ENCODE peak calls at places on chromosomes 3 and 15, in eight cellular contexts. M, D, F, O, B, L, G and A are unnamed samples.

GRCh38 chr3:38151667-38152265 is 13.3 kb downstream of the MYD88 start:
- DNase-seq in M (no peak), D (no peak), F (no peak), O (no peak), B (no peak), L (peak; percentile 49), G (no peak), A (no peak)

GRCh38 chr3:16950282-16950681 is 65.5 kb downstream of the PLCL2 start:
- DNase-seq in M (no peak), D (no peak), F (no peak), O (no peak), B (no peak), L (no peak), G (no peak), A (no peak)

GRCh38 chr15:98809273-98809672 is 160.9 kb downstream of the IGF1R start:
- DNase-seq in M (peak; percentile 47), D (no peak), F (no peak), O (no peak), B (no peak), L (no peak), G (no peak), A (no peak)

GRCh38 chr3:46186856-46187700 is 21.0 kb downstream of the CCR1 start:
- DNase-seq in M (no peak), D (no peak), F (no peak), O (no peak), B (no peak), L (no peak), G (peak; percentile 87), A (peak; percentile 49)

GRCh38 chr15:62068071-62068786 is 1.5 kb downstream of the C2CD4A start:
- DNase-seq in M (no peak), D (no peak), F (peak; percentile 89), O (peak; percentile 13), B (peak; percentile 60), L (peak; percentile 52), G (no peak), A (no peak)

GRCh38 chr15:46894644-46895043 is 822.7 kb upstream of the SEMA6D start:
- DNase-seq in M (no peak), D (no peak), F (no peak), O (no peak), B (no peak), L (no peak), G (no peak), A (no peak)

GRCh38 chr15:78061963-78062427 is 15.5 kb downstream of the TBC1D2B start:
- DNase-seq in M (no peak), D (no peak), F (no peak), O (peak; percentile 53), B (no peak), L (no peak), G (no peak), A (no peak)

GRCh38 chr3:185353823-185354614 is 8.9 kb upstream of the MAP3K13 start:
- DNase-seq in M (peak; percentile 33), D (no peak), F (peak; percentile 81), O (peak; percentile 57), B (peak; percentile 83), L (peak; percentile 78), G (peak; percentile 75), A (no peak)

GRCh38 chr3:151584603-151585002 is 123.7 kb upstream of the IGSF10 start:
- DNase-seq in M (no peak), D (no peak), F (no peak), O (no peak), B (no peak), L (no peak), G (peak; percentile 5), A (peak; percentile 44)

GRCh38 chr15:85179700-85180099 is 198.0 kb downstream of the PDE8A start:
- DNase-seq in M (no peak), D (no peak), F (no peak), O (no peak), B (no peak), L (no peak), G (no peak), A (no peak)

GRCh38 chr3:197501879-197502620 is 53.7 kb downstream of the BDH1 start:
- DNase-seq in M (peak; percentile 41), D (no peak), F (no peak), O (no peak), B (peak; percentile 89), L (peak; percentile 65), G (peak; percentile 57), A (no peak)

GRCh38 chr3:39144748-39145380 is 8.5 kb downstream of the CSRNP1 start:
- DNase-seq in M (no peak), D (no peak), F (peak; percentile 75), O (no peak), B (no peak), L (no peak), G (no peak), A (no peak)

GRCh38 chr15:24986653-24987052 is 31.9 kb downstream of the SNRPN start:
- DNase-seq in M (no peak), D (no peak), F (no peak), O (no peak), B (no peak), L (no peak), G (no peak), A (no peak)

GRCh38 chr3:178097576-178097975 is 438.7 kb upstream of the KCNMB2 start:
- DNase-seq in M (no peak), D (peak; percentile 82), F (no peak), O (no peak), B (no peak), L (no peak), G (no peak), A (no peak)

GRCh38 chr3:14797731-14798130 is 21.0 kb upstream of the FGD5 start:
- DNase-seq in M (no peak), D (no peak), F (peak; percentile 51), O (no peak), B (no peak), L (no peak), G (no peak), A (no peak)

GRCh38 chr3:150407051-150407817 is 864 bp upstream of the TSC22D2 start:
- DNase-seq in M (no peak), D (no peak), F (no peak), O (no peak), B (no peak), L (no peak), G (no peak), A (no peak)

GRCh38 chr3:36192901-36193300 is 187.4 kb upstream of the STAC start:
- DNase-seq in M (no peak), D (no peak), F (no peak), O (no peak), B (no peak), L (no peak), G (no peak), A (no peak)

GRCh38 chr15:90058308-90058707 is 44.0 kb downstream of the IDH2 start:
- DNase-seq in M (no peak), D (no peak), F (no peak), O (no peak), B (no peak), L (no peak), G (peak; percentile 43), A (no peak)

GRCh38 chr15:80620931-80621330 is 74.2 kb upstream of the ABHD17C start:
- DNase-seq in M (no peak), D (no peak), F (no peak), O (no peak), B (no peak), L (no peak), G (no peak), A (no peak)

GRCh38 chr3:49841126-49841525 is 15.2 kb downstream of the TRAIP start:
- DNase-seq in M (no peak), D (no peak), F (no peak), O (no peak), B (no peak), L (peak; percentile 21), G (no peak), A (no peak)
- TF ChIP-seq CTCF in M (no peak), D (peak; percentile 52), F (no peak), O (no peak), B (no peak), L (peak; percentile 41), G (peak; percentile 58), A (peak; percentile 50)

DNA sequence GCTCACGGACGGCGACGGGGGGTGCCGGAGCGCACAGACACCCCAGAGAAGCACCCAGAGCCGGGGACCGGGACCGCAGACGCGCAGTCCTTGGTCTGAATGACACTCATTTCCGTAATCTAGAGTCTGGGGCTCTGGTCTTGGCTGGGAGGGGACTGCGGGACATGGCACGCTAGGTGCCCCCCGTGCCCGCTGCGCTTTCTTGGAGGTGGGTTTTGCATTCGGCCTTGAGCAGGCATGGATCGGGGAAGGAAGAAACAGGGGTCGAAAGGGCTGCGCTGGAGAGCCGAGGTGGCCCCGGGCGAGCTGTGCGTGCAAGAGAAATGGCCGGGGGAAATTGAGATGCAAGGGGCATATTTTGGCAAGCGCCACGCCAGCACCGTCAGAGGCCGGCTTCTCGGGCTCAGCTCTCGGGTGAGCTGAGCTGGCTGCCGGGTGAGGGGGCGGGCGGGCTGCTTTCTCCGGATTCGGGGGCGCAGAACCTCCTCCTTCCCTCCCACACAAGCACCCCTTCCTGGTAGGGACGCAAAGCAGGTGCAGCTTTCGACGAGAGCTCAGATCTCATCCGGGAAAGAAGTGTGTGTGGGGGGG is 867 bp upstream of the NTRK3 start:
- DNase-seq in M (no peak), D (no peak), F (no peak), O (no peak), B (no peak), L (no peak), G (no peak), A (no peak)
- H3K4me3 ChIP-seq in M (peak overlapping the region; percentile 37), D (no peak overlapping the region), F (peak overlapping the region; percentile 23), O (no peak overlapping the region), B (no peak overlapping the region), L (no peak overlapping the region), G (no peak overlapping the region), A (peak overlapping the region; percentile 5)

GRCh38 chr15:79208179-79208578 is 74.3 kb upstream of the ANKRD34C start:
- DNase-seq in M (no peak), D (no peak), F (no peak), O (no peak), B (no peak), L (no peak), G (no peak), A (no peak)
- H3K27me3 ChIP-seq in M (no peaks in the 10 kb centered on the region), D (peaks cover 30% of the 10 kb centered on the region), F (peaks cover 54% of the 10 kb centered on the region), O (peaks cover 4% of the 10 kb centered on the region), B (peaks cover 4% of the 10 kb centered on the region), L (peaks cover 25% of the 10 kb centered on the region), G (peaks cover 8% of the 10 kb centered on the region), A (peaks cover 23% of the 10 kb centered on the region)

GRCh38 chr3:100554373-100554676 is 55.1 kb upstream of the ADGRG7 start:
- DNase-seq in M (no peak), D (no peak), F (no peak), O (no peak), B (no peak), L (no peak), G (no peak), A (no peak)
- TF ChIP-seq CTCF in M (no peak), D (no peak), F (no peak), O (no peak), B (no peak), L (no peak), G (no peak), A (no peak)

GRCh38 chr15:69847625-69848024 is 250.1 kb downstream of the TLE3 start:
- DNase-seq in M (no peak), D (no peak), F (no peak), O (no peak), B (no peak), L (no peak), G (no peak), A (no peak)
- H3K4me3 ChIP-seq in M (no peak overlapping the region), D (no peak overlapping the region), F (no peak overlapping the region), O (no peak overlapping the region), B (no peak overlapping the region), L (no peak overlapping the region), G (no peak overlapping the region), A (no peak overlapping the region)

GRCh38 chr15:52162260-52162659 is 28.9 kb downstream of the GNB5 start:
- DNase-seq in M (no peak), D (peak; percentile 54), F (no peak), O (no peak), B (no peak), L (no peak), G (no peak), A (no peak)
- H3K27me3 ChIP-seq in M (no peaks in the 10 kb centered on the region), D (no peaks in the 10 kb centered on the region), F (no peaks in the 10 kb centered on the region), O (no peaks in the 10 kb centered on the region), B (no peaks in the 10 kb centered on the region), L (no peaks in the 10 kb centered on the region), G (no peaks in the 10 kb centered on the region), A (no peaks in the 10 kb centered on the region)